ENCODE peak calls at places on chromosomes 12 and 14, in seven cellular contexts. E is tibial nerve, L is coronary artery, T is Calu3, B is upper lobe of left lung, S is fibroblast of the aortic adventitia, J is HFFc6. W is an unnamed sample.

GRCh38 chr12:57225680-57226190 is 3.8 kb upstream of the SHMT2 start:
- DNase-seq in E (no peak), L (no peak), T (no peak), B (no peak), S (no peak), J (no peak), W (no peak)

GRCh38 chr14:61531741-61532505 is 163.4 kb upstream of the HIF1A start:
- DNase-seq in E (no peak), L (no peak), T (no peak), B (no peak), S (no peak), J (no peak), W (no peak)

GRCh38 chr12:14913381-14913781 is 25.0 kb downstream of the ERP27 start:
- DNase-seq in E (peak), L (no peak), T (peak), B (no peak), S (peak), J (no peak), W (peak)

GRCh38 chr12:95773320-95773719 is 17.2 kb downstream of the NTN4 start:
- DNase-seq in E (no peak), L (no peak), T (no peak), B (no peak), S (no peak), J (no peak), W (no peak)

GRCh38 chr12:107134558-107134957 is 41.2 kb upstream of the CRY1 start:
- DNase-seq in E (no peak), L (no peak), T (peak), B (no peak), S (no peak), J (no peak), W (no peak)

GRCh38 chr12:25424186-25424854 is 128.8 kb downstream of the LMNTD1 start:
- DNase-seq in E (no peak), L (no peak), T (no peak), B (no peak), S (peak), J (no peak), W (no peak)

GRCh38 chr12:51442324-51442723 is 17.7 kb downstream of the SLC4A8 start:
- DNase-seq in E (no peak), L (no peak), T (no peak), B (no peak), S (peak), J (peak), W (no peak)

GRCh38 chr14:77547512-77547911 is 48.9 kb upstream of the ISM2 start:
- DNase-seq in E (no peak), L (no peak), T (no peak), B (no peak), S (no peak), J (no peak), W (no peak)

GRCh38 chr14:55270832-55271571 is at the start of gene FBXO34:
- DNase-seq in E (peak), L (peak), T (peak), B (peak), S (peak), J (peak), W (peak)

GRCh38 chr12:89875225-89875624 is 166.6 kb upstream of the ATP2B1 start:
- DNase-seq in E (no peak), L (no peak), T (no peak), B (no peak), S (no peak), J (no peak), W (no peak)

GRCh38 chr12:10143205-10143604 is 13.2 kb upstream of the CLEC7A start:
- DNase-seq in E (no peak), L (no peak), T (no peak), B (no peak), S (peak), J (peak), W (no peak)

GRCh38 chr14:20614038-20614840 is 23.1 kb upstream of the RNASE12 start:
- DNase-seq in E (peak), L (no peak), T (peak), B (no peak), S (peak), J (no peak), W (no peak)

GRCh38 chr12:84397279-84397678 is 515.3 kb downstream of the SLC6A15 start:
- DNase-seq in E (no peak), L (no peak), T (no peak), B (no peak), S (peak), J (no peak), W (peak)

GRCh38 chr14:72926292-72927028 is at the start of gene DCAF4:
- DNase-seq in E (peak), L (peak), T (peak), B (peak), S (peak), J (peak), W (peak)

GRCh38 chr14:74684444-74684843 is 28.4 kb downstream of the AREL1 start:
- DNase-seq in E (no peak), L (no peak), T (no peak), B (no peak), S (no peak), J (no peak), W (no peak)

GRCh38 chr14:95515080-95515489 is 1.4 kb downstream of the SYNE3 start:
- DNase-seq in E (no peak), L (peak), T (no peak), B (peak), S (peak), J (no peak), W (no peak)

GRCh38 chr12:18723752-18724151 is 14.1 kb downstream of the PLCZ1 start:
- DNase-seq in E (no peak), L (no peak), T (peak), B (no peak), S (peak), J (peak), W (peak)

GRCh38 chr12:5307065-5307464 is 124.8 kb upstream of the NTF3 start:
- DNase-seq in E (no peak), L (no peak), T (no peak), B (no peak), S (no peak), J (no peak), W (no peak)

GRCh38 chr12:121196902-121197301 is 13.0 kb upstream of the P2RX4 start:
- DNase-seq in E (no peak), L (no peak), T (no peak), B (no peak), S (no peak), J (no peak), W (no peak)

GRCh38 chr12:121992059-121992879 is 29.4 kb upstream of the BCL7A start:
- DNase-seq in E (no peak), L (no peak), T (peak), B (no peak), S (peak), J (peak), W (peak)

GRCh38 chr12:12194206-12194605 is 72.6 kb downstream of the LRP6 start:
- DNase-seq in E (no peak), L (no peak), T (peak), B (no peak), S (no peak), J (peak), W (peak)

GRCh38 chr14:102774391-102775153 is 2.7 kb upstream of the TRAF3 start:
- DNase-seq in E (peak), L (no peak), T (peak), B (no peak), S (peak), J (peak), W (peak)

DNA sequence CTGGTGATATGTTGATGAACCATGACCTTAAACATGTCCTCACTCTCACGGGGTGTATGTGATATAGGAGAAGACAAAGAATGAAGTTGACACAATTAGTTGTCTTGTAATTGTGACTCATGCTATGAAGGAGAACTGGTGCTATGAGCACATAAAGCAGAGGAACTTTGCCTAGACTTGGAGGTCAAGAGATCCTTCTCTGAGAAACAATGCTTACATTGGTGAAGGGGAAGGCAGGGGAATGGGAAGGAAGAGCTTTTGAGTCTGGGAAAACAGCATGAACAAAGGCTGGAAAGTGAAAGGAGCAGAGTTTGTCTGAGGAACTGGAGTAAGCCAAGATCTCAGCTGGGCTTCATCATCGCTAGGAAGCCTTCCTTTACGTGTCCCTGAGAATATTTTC is 83.2 kb downstream of the MYRFL start:
- DNase-seq in E (no peak), L (no peak), T (no peak), B (no peak), S (no peak), J (no peak), W (no peak)
- TF ChIP-seq CTCF in E (no peak), L (no peak), T (no peak), B (no peak), S (no peak), J (no peak), W (no peak)

GRCh38 chr12:67394600-67394999 is 125.4 kb downstream of the CAND1 start:
- DNase-seq in E (peak), L (peak), T (no peak), B (no peak), S (peak), J (no peak), W (peak)
- TF ChIP-seq CTCF in E (no peak), L (peak), T (no peak), B (no peak), S (peak), J (no peak), W (peak)

DNA sequence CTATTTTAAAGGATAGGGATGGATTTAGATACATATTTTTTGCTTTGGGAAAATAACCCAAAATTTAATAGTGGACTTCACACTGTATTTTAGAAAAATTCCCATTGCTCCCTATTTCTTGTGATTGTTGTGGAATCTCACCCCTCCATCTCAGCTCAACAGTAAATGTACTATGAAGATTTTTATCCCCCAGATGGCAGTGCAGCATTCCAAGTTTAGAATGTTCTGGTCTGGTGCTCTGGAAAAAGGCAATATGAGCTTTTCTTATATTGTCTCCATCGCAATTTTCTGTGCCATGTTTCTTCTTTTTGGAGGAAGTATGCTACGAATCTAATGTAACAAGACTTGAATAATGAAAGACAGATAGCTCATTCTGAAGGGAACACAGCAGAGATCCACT is 471.7 kb upstream of the SYT1 start:
- DNase-seq in E (peak), L (no peak), T (no peak), B (no peak), S (peak), J (peak), W (no peak)
- TF ChIP-seq CTCF in E (no peak), L (no peak), T (no peak), B (no peak), S (peak), J (peak), W (no peak)

DNA sequence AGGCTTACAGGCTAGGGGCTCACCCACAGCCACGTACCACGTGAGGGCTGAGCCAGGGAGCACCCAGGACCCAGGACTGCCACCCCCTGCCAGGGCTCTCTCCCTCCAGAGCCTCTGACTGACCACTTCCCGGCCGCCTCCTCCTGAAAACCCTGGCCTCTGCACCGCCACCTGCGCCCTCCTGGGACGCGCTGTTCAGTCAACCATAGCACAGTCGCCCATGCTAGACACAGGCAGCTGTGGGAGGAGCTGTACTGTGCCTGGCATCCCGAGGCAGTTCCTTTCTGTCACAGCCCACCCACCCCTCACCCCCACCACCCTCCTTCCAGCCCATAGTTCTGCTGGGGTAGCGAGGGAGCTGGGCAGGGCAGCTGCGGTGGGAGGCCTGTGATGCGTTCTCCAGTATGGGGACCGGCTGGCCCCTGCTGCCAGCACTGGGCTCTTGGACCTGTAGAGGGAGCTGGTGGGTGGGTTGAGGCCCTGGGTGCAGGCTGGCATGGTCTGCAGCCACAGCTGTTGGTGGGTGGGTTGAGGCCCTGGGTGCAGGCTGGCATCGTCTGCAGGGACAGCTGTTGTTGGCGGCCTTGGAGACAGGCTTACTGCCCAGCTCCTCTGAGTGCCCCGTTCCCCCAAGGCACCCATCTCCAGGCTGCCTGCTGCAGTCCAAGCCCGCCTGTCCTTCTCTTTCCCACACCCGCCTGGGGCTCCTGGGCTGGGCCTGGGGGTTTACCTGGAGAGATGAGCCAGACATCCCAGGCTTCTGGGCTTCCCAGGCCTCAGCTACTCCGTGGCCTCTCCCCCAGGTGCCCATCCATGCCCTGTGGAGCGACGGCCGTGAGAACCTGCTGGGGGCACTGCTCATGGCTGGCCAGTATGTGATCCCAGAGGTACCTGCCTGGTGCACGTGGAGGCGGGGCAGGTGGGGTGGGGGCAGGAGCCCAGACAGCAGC is 11.5 kb downstream of the ASPG start:
- DNase-seq in E (no peak), L (no peak), T (no peak), B (peak), S (no peak), J (no peak), W (no peak)
- TF ChIP-seq CTCF in E (no peak), L (no peak), T (no peak), B (no peak), S (no peak), J (peak), W (no peak)

GRCh38 chr14:100076133-100076532 is 10.9 kb downstream of the EVL start:
- DNase-seq in E (no peak), L (no peak), T (no peak), B (no peak), S (peak), J (peak), W (no peak)
- TF ChIP-seq CTCF in E (peak), L (no peak), T (no peak), B (peak), S (peak), J (peak), W (no peak)

GRCh38 chr12:82400819-82401218 is 42.5 kb downstream of the METTL25 start:
- DNase-seq in E (no peak), L (no peak), T (no peak), B (no peak), S (no peak), J (no peak), W (no peak)

DNA sequence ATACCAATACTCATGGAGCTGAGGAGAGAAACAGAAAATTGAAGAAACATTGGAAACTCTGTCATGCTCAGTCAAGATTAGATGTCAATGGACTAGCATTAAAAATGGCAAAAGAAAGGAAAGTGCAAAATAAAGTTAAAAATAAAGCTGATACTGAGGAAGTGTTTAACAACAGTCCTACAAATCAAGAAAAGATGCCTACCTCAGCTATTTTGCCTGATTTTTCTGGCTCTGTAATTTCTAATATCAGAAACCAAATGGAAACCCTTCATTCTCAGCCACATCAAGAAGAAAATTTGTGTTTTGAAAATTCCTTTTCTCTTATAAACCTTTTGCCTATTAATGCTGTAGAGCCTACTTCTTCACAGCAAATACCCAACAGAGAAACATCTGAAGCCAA is 40.6 kb downstream of the METTL25 start:
- DNase-seq in E (no peak), L (no peak), T (no peak), B (no peak), S (no peak), J (no peak), W (no peak)
- TF ChIP-seq CTCF in E (no peak), L (no peak), T (no peak), B (no peak), S (no peak), J (no peak), W (no peak)

GRCh38 chr14:90191154-90191553 is 65.2 kb upstream of the PSMC1 start:
- DNase-seq in E (no peak), L (no peak), T (no peak), B (peak), S (no peak), J (no peak), W (no peak)

GRCh38 chr14:90194706-90195105 is 61.6 kb upstream of the PSMC1 start:
- DNase-seq in E (no peak), L (no peak), T (no peak), B (no peak), S (no peak), J (no peak), W (peak)

GRCh38 chr14:90191585-90191984 is 64.8 kb upstream of the PSMC1 start:
- DNase-seq in E (no peak), L (no peak), T (no peak), B (no peak), S (no peak), J (no peak), W (no peak)

GRCh38 chr14:90198541-90198940 is 57.8 kb upstream of the PSMC1 start:
- DNase-seq in E (no peak), L (no peak), T (no peak), B (peak), S (no peak), J (no peak), W (no peak)

DNA sequence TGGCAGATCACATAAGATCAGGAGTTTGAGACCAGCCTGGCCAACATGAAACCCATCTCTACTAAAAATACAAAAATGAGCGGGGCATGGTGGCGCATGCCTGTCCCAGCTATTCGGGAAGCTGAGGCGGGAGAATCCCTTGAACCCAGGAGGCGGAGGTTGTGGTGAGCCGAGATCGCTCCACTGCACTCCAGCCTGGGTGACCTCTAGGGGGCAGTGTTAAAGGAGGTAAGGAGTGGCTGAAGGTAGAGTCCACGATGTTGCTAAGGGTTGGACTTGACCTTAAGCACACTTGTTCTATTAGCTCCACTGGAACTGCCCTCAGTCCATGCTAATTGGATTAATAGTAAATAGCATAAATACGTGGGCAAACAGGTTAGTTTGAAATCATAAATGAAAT is 62.4 kb upstream of the PSMC1 start:
- DNase-seq in E (no peak), L (no peak), T (peak), B (no peak), S (no peak), J (no peak), W (no peak)
- TF ChIP-seq CTCF in E (no peak), L (no peak), T (no peak), B (no peak), S (peak), J (peak), W (peak)